ENCODE peak calls at places on chromosomes 11 and 22, in nine cellular contexts. S, C, Y, V, K, G, B, E and X are unnamed samples.

GRCh38 chr11:18471995-18472394 is 16.3 kb downstream of the LDHAL6A start:
- DNase-seq in S (no peak), C (no peak), Y (no peak), V (no peak), K (no peak), G (no peak), B (no peak), E (no peak), X (no peak)

GRCh38 chr11:66880484-66881211 is 23.8 kb downstream of the LRFN4 start:
- DNase-seq in S (no peak), C (no peak), Y (no peak), V (no peak), K (no peak), G (peak), B (peak), E (peak), X (peak)

GRCh38 chr11:15179167-15179566 is 64.4 kb downstream of the INSC start:
- DNase-seq in S (no peak), C (no peak), Y (no peak), V (no peak), K (no peak), G (no peak), B (no peak), E (no peak), X (no peak)

GRCh38 chr11:61160487-61161189 is 588 bp downstream of the VPS37C start:
- DNase-seq in S (no peak), C (no peak), Y (no peak), V (no peak), K (peak), G (no peak), B (peak), E (no peak), X (no peak)

GRCh38 chr11:123681007-123681406 is 26.6 kb upstream of the SCN3B start:
- DNase-seq in S (no peak), C (no peak), Y (no peak), V (no peak), K (peak), G (no peak), B (no peak), E (no peak), X (no peak)

GRCh38 chr11:47918370-47918690 is 62.0 kb upstream of the PTPRJ start:
- DNase-seq in S (no peak), C (no peak), Y (no peak), V (no peak), K (no peak), G (no peak), B (no peak), E (no peak), X (no peak)

GRCh38 chr22:38868886-38869381 is 3.1 kb downstream of the CBX6 start:
- DNase-seq in S (peak), C (peak), Y (peak), V (no peak), K (peak), G (peak), B (peak), E (peak), X (peak)

GRCh38 chr11:93813974-93814373 is 29.9 kb downstream of the MED17 start:
- DNase-seq in S (no peak), C (no peak), Y (no peak), V (no peak), K (no peak), G (no peak), B (no peak), E (no peak), X (no peak)

GRCh38 chr11:121757480-121758125 is 304.8 kb upstream of the SORL1-AS1 start:
- DNase-seq in S (no peak), C (no peak), Y (no peak), V (no peak), K (no peak), G (no peak), B (no peak), E (no peak), X (no peak)

GRCh38 chr11:80960331-80961095 is 1519.7 kb upstream of the TENM4 start:
- DNase-seq in S (no peak), C (no peak), Y (no peak), V (no peak), K (no peak), G (no peak), B (no peak), E (no peak), X (no peak)

GRCh38 chr11:45332486-45332934 is 46.4 kb upstream of the SYT13 start:
- DNase-seq in S (peak), C (peak), Y (peak), V (peak), K (peak), G (no peak), B (peak), E (peak), X (peak)

GRCh38 chr11:65505434-65506315 is 6.8 kb downstream of the MALAT1 start:
- DNase-seq in S (no peak), C (peak), Y (peak), V (peak), K (no peak), G (no peak), B (no peak), E (no peak), X (no peak)

GRCh38 chr11:120303004-120303637 is 22.0 kb upstream of the TLCD5 start:
- DNase-seq in S (peak), C (peak), Y (peak), V (no peak), K (peak), G (no peak), B (peak), E (peak), X (peak)

GRCh38 chr11:80860632-80861031 is 1419.8 kb upstream of the TENM4 start:
- DNase-seq in S (no peak), C (peak), Y (peak), V (no peak), K (no peak), G (no peak), B (no peak), E (no peak), X (no peak)

GRCh38 chr22:27747396-27748256 is 53.9 kb downstream of the MN1 start:
- DNase-seq in S (no peak), C (peak), Y (no peak), V (no peak), K (no peak), G (no peak), B (no peak), E (no peak), X (no peak)

GRCh38 chr11:109851780-109852390 is 241.3 kb upstream of the ZC3H12C start:
- DNase-seq in S (no peak), C (no peak), Y (no peak), V (no peak), K (no peak), G (no peak), B (no peak), E (no peak), X (no peak)

GRCh38 chr11:14041565-14041964 is 79.0 kb downstream of the SPON1 start:
- DNase-seq in S (no peak), C (no peak), Y (no peak), V (no peak), K (no peak), G (no peak), B (no peak), E (no peak), X (no peak)

GRCh38 chr22:21082248-21082647 is 36.5 kb downstream of the LRRC74B start:
- DNase-seq in S (no peak), C (peak), Y (no peak), V (no peak), K (no peak), G (no peak), B (no peak), E (no peak), X (no peak)

GRCh38 chr11:65291613-65292012 is 23.1 kb upstream of the CDC42EP2 start:
- DNase-seq in S (no peak), C (peak), Y (peak), V (peak), K (no peak), G (no peak), B (peak), E (no peak), X (no peak)

GRCh38 chr11:14350215-14350614 is 8.8 kb downstream of the RRAS2 start:
- DNase-seq in S (no peak), C (no peak), Y (no peak), V (no peak), K (no peak), G (no peak), B (no peak), E (no peak), X (no peak)

GRCh38 chr11:119493712-119494111 is 70.7 kb upstream of the THY1 start:
- DNase-seq in S (no peak), C (peak), Y (peak), V (no peak), K (no peak), G (no peak), B (peak), E (no peak), X (no peak)

GRCh38 chr11:113261709-113262475 is 52.5 kb upstream of the TTC12 start:
- DNase-seq in S (no peak), C (peak), Y (no peak), V (no peak), K (no peak), G (no peak), B (no peak), E (no peak), X (no peak)

GRCh38 chr22:22787805-22788459 is 99.7 kb upstream of the IGLL5 start:
- DNase-seq in S (peak), C (peak), Y (peak), V (peak), K (peak), G (peak), B (peak), E (no peak), X (peak)

GRCh38 chr22:37239336-37240239 is 4.5 kb downstream of the RAC2 start:
- DNase-seq in S (no peak), C (no peak), Y (no peak), V (no peak), K (no peak), G (no peak), B (no peak), E (no peak), X (no peak)

GRCh38 chr11:74641289-74641688 is 48.9 kb downstream of the POLD3 start:
- DNase-seq in S (no peak), C (no peak), Y (no peak), V (no peak), K (no peak), G (no peak), B (peak), E (peak), X (no peak)

GRCh38 chr11:41499429-41499828 is 40.0 kb upstream of the LRRC4C start:
- DNase-seq in S (no peak), C (no peak), Y (no peak), V (no peak), K (no peak), G (no peak), B (no peak), E (no peak), X (no peak)

GRCh38 chr11:92224394-92225205 is at the start of gene FAT3:
- DNase-seq in S (peak), C (peak), Y (peak), V (no peak), K (no peak), G (peak), B (no peak), E (peak), X (peak)

GRCh38 chr11:57255618-57256017 is 18.6 kb upstream of the APLNR start:
- DNase-seq in S (no peak), C (no peak), Y (peak), V (no peak), K (no peak), G (no peak), B (peak), E (no peak), X (no peak)

GRCh38 chr11:11521306-11522002 is 100.4 kb downstream of the GALNT18 start:
- DNase-seq in S (no peak), C (no peak), Y (no peak), V (no peak), K (no peak), G (no peak), B (no peak), E (no peak), X (no peak)

GRCh38 chr11:65446446-65447277 is 24.1 kb downstream of the NEAT1 start:
- DNase-seq in S (no peak), C (peak), Y (peak), V (no peak), K (no peak), G (no peak), B (peak), E (no peak), X (no peak)

GRCh38 chr11:134780486-134781155 is 368.6 kb upstream of the B3GAT1 start:
- DNase-seq in S (no peak), C (no peak), Y (peak), V (no peak), K (no peak), G (no peak), B (no peak), E (no peak), X (no peak)